ENCODE peak calls at places on chromosomes 2 and 18, in seven cellular contexts. One of them, this sample, is unnamed.
A peak's percentile ranks its signal among the peaks of the same experiment; 100 is the strongest.

GRCh38 chr2:134491796-134492441 is 226.9 kb downstream of the TMEM163 start:
- DNase-seq in body of pancreas: peak; percentile 53
- DNase-seq in fibroblast of pulmonary artery: no peak
- DNase-seq in MM.1S: no peak
- DNase-seq in BE2C: no peak
- DNase-seq in bronchial epithelial cell: peak; percentile 37
- DNase-seq in Caco-2: peak; percentile 17
- DNase-seq in this sample: peak; percentile 28

GRCh38 chr2:231682546-231683291 is 25.6 kb upstream of the PTMA start:
- DNase-seq in body of pancreas: no peak
- DNase-seq in fibroblast of pulmonary artery: no peak
- DNase-seq in MM.1S: no peak
- DNase-seq in BE2C: no peak
- DNase-seq in bronchial epithelial cell: no peak
- DNase-seq in Caco-2: no peak
- DNase-seq in this sample: no peak

GRCh38 chr18:58779514-58779913 is 85.2 kb upstream of the ZNF532 start:
- DNase-seq in body of pancreas: no peak
- DNase-seq in fibroblast of pulmonary artery: no peak
- DNase-seq in MM.1S: no peak
- DNase-seq in BE2C: no peak
- DNase-seq in bronchial epithelial cell: no peak
- DNase-seq in Caco-2: no peak
- DNase-seq in this sample: no peak

GRCh38 chr2:9739508-9739907 is 103.8 kb upstream of the TAF1B start:
- DNase-seq in body of pancreas: peak; percentile 46
- DNase-seq in fibroblast of pulmonary artery: peak; percentile 16
- DNase-seq in MM.1S: peak; percentile 15
- DNase-seq in BE2C: peak; percentile 79
- DNase-seq in bronchial epithelial cell: no peak
- DNase-seq in Caco-2: no peak
- DNase-seq in this sample: no peak

GRCh38 chr2:197868136-197868535 is 63.7 kb downstream of the PLCL1 start:
- DNase-seq in body of pancreas: no peak
- DNase-seq in fibroblast of pulmonary artery: no peak
- DNase-seq in MM.1S: no peak
- DNase-seq in BE2C: no peak
- DNase-seq in bronchial epithelial cell: no peak
- DNase-seq in Caco-2: no peak
- DNase-seq in this sample: no peak

GRCh38 chr2:192190474-192190873 is 4.3 kb downstream of the TMEFF2 start:
- DNase-seq in body of pancreas: no peak
- DNase-seq in fibroblast of pulmonary artery: peak; percentile 71
- DNase-seq in MM.1S: peak; percentile 47
- DNase-seq in BE2C: no peak
- DNase-seq in bronchial epithelial cell: peak; percentile 42
- DNase-seq in Caco-2: no peak
- DNase-seq in this sample: no peak

GRCh38 chr2:28824870-28825269 is 14.2 kb downstream of the SPDYA start:
- DNase-seq in body of pancreas: no peak
- DNase-seq in fibroblast of pulmonary artery: no peak
- DNase-seq in MM.1S: no peak
- DNase-seq in BE2C: no peak
- DNase-seq in bronchial epithelial cell: no peak
- DNase-seq in Caco-2: no peak
- DNase-seq in this sample: no peak

GRCh38 chr18:9380571-9381390 is 46.2 kb downstream of the TWSG1 start:
- DNase-seq in body of pancreas: peak; percentile 40
- DNase-seq in fibroblast of pulmonary artery: peak; percentile 32
- DNase-seq in MM.1S: no peak
- DNase-seq in BE2C: no peak
- DNase-seq in bronchial epithelial cell: no peak
- DNase-seq in Caco-2: no peak
- DNase-seq in this sample: no peak

GRCh38 chr2:73291093-73291460 is 2.3 kb downstream of the EGR4 start:
- DNase-seq in body of pancreas: peak; percentile 31
- DNase-seq in fibroblast of pulmonary artery: peak; percentile 62
- DNase-seq in MM.1S: peak; percentile 42
- DNase-seq in BE2C: no peak
- DNase-seq in bronchial epithelial cell: peak; percentile 33
- DNase-seq in Caco-2: peak; percentile 66
- DNase-seq in this sample: peak; percentile 51

GRCh38 chr18:58195278-58195721 is 151.3 kb downstream of the NEDD4L start:
- DNase-seq in body of pancreas: peak; percentile 72
- DNase-seq in fibroblast of pulmonary artery: no peak
- DNase-seq in MM.1S: no peak
- DNase-seq in BE2C: no peak
- DNase-seq in bronchial epithelial cell: peak; percentile 40
- DNase-seq in Caco-2: no peak
- DNase-seq in this sample: no peak

GRCh38 chr18:7728297-7728696 is 161.2 kb downstream of the PTPRM start:
- DNase-seq in body of pancreas: no peak
- DNase-seq in fibroblast of pulmonary artery: no peak
- DNase-seq in MM.1S: no peak
- DNase-seq in BE2C: no peak
- DNase-seq in bronchial epithelial cell: peak; percentile 30
- DNase-seq in Caco-2: peak; percentile 39
- DNase-seq in this sample: no peak

GRCh38 chr2:5035134-5035533 is 657.0 kb upstream of the SOX11 start:
- DNase-seq in body of pancreas: no peak
- DNase-seq in fibroblast of pulmonary artery: no peak
- DNase-seq in MM.1S: no peak
- DNase-seq in BE2C: no peak
- DNase-seq in bronchial epithelial cell: no peak
- DNase-seq in Caco-2: no peak
- DNase-seq in this sample: no peak

GRCh38 chr2:227849906-227850305 is 21.5 kb upstream of the DAW1 start:
- DNase-seq in body of pancreas: no peak
- DNase-seq in fibroblast of pulmonary artery: peak; percentile 38
- DNase-seq in MM.1S: no peak
- DNase-seq in BE2C: no peak
- DNase-seq in bronchial epithelial cell: peak; percentile 85
- DNase-seq in Caco-2: no peak
- DNase-seq in this sample: no peak

GRCh38 chr2:128091691-128092050 is 671 bp downstream of the UGGT1 start:
- DNase-seq in body of pancreas: no peak
- DNase-seq in fibroblast of pulmonary artery: peak; percentile 25
- DNase-seq in MM.1S: peak; percentile 41
- DNase-seq in BE2C: no peak
- DNase-seq in bronchial epithelial cell: peak; percentile 18
- DNase-seq in Caco-2: no peak
- DNase-seq in this sample: no peak

GRCh38 chr2:23107341-23107941 is 277.5 kb upstream of the KLHL29 start:
- DNase-seq in body of pancreas: no peak
- DNase-seq in fibroblast of pulmonary artery: no peak
- DNase-seq in MM.1S: no peak
- DNase-seq in BE2C: peak; percentile 27
- DNase-seq in bronchial epithelial cell: no peak
- DNase-seq in Caco-2: no peak
- DNase-seq in this sample: no peak

GRCh38 chr2:196591004-196591403 is 48.5 kb upstream of the CCDC150 start:
- DNase-seq in body of pancreas: no peak
- DNase-seq in fibroblast of pulmonary artery: no peak
- DNase-seq in MM.1S: no peak
- DNase-seq in BE2C: no peak
- DNase-seq in bronchial epithelial cell: no peak
- DNase-seq in Caco-2: no peak
- DNase-seq in this sample: no peak

GRCh38 chr2:120748741-120749140 is 13.1 kb downstream of the GLI2 start:
- DNase-seq in body of pancreas: no peak
- DNase-seq in fibroblast of pulmonary artery: no peak
- DNase-seq in MM.1S: no peak
- DNase-seq in BE2C: no peak
- DNase-seq in bronchial epithelial cell: no peak
- DNase-seq in Caco-2: no peak
- DNase-seq in this sample: no peak

GRCh38 chr2:215764441-215765048 is 248.8 kb downstream of the MREG start:
- DNase-seq in body of pancreas: no peak
- DNase-seq in fibroblast of pulmonary artery: peak; percentile 69
- DNase-seq in MM.1S: no peak
- DNase-seq in BE2C: no peak
- DNase-seq in bronchial epithelial cell: peak; percentile 94
- DNase-seq in Caco-2: no peak
- DNase-seq in this sample: no peak

GRCh38 chr18:51039138-51040112 is 9.4 kb downstream of the SMAD4 start:
- DNase-seq in body of pancreas: peak; percentile 49
- DNase-seq in fibroblast of pulmonary artery: peak; percentile 33
- DNase-seq in MM.1S: no peak
- DNase-seq in BE2C: no peak
- DNase-seq in bronchial epithelial cell: peak; percentile 18
- DNase-seq in Caco-2: no peak
- DNase-seq in this sample: no peak

GRCh38 chr2:156576005-156576404 is 139.8 kb downstream of the GPD2 start:
- DNase-seq in body of pancreas: no peak
- DNase-seq in fibroblast of pulmonary artery: no peak
- DNase-seq in MM.1S: no peak
- DNase-seq in BE2C: no peak
- DNase-seq in bronchial epithelial cell: no peak
- DNase-seq in Caco-2: no peak
- DNase-seq in this sample: no peak

GRCh38 chr2:48278590-48278989 is 251.4 kb upstream of the STON1 start:
- DNase-seq in body of pancreas: no peak
- DNase-seq in fibroblast of pulmonary artery: peak; percentile 10
- DNase-seq in MM.1S: no peak
- DNase-seq in BE2C: no peak
- DNase-seq in bronchial epithelial cell: no peak
- DNase-seq in Caco-2: no peak
- DNase-seq in this sample: no peak

GRCh38 chr2:109164739-109165221 is 35.8 kb downstream of the SH3RF3 start:
- DNase-seq in body of pancreas: no peak
- DNase-seq in fibroblast of pulmonary artery: peak; percentile 70
- DNase-seq in MM.1S: no peak
- DNase-seq in BE2C: no peak
- DNase-seq in bronchial epithelial cell: no peak
- DNase-seq in Caco-2: no peak
- DNase-seq in this sample: no peak

GRCh38 chr2:73203055-73203681 is 794 bp downstream of the NOTO start:
- DNase-seq in body of pancreas: no peak
- DNase-seq in fibroblast of pulmonary artery: peak; percentile 18
- DNase-seq in MM.1S: no peak
- DNase-seq in BE2C: no peak
- DNase-seq in bronchial epithelial cell: no peak
- DNase-seq in Caco-2: no peak
- DNase-seq in this sample: no peak

GRCh38 chr2:189252991-189253680 is 73.6 kb upstream of the COL5A2 start:
- DNase-seq in body of pancreas: no peak
- DNase-seq in fibroblast of pulmonary artery: no peak
- DNase-seq in MM.1S: no peak
- DNase-seq in BE2C: no peak
- DNase-seq in bronchial epithelial cell: no peak
- DNase-seq in Caco-2: no peak
- DNase-seq in this sample: no peak

GRCh38 chr2:111168528-111168929 is 47.8 kb downstream of the BCL2L11 start:
- DNase-seq in body of pancreas: peak; percentile 61
- DNase-seq in fibroblast of pulmonary artery: peak; percentile 59
- DNase-seq in MM.1S: no peak
- DNase-seq in BE2C: peak; percentile 23
- DNase-seq in bronchial epithelial cell: peak; percentile 84
- DNase-seq in Caco-2: no peak
- DNase-seq in this sample: peak; percentile 81

GRCh38 chr2:11364565-11364887 is 20.1 kb upstream of the ROCK2 start:
- DNase-seq in body of pancreas: no peak
- DNase-seq in fibroblast of pulmonary artery: no peak
- DNase-seq in MM.1S: no peak
- DNase-seq in BE2C: no peak
- DNase-seq in bronchial epithelial cell: no peak
- DNase-seq in Caco-2: no peak
- DNase-seq in this sample: no peak

GRCh38 chr18:50334546-50335152 is 40.2 kb upstream of the SKA1 start:
- DNase-seq in body of pancreas: no peak
- DNase-seq in fibroblast of pulmonary artery: no peak
- DNase-seq in MM.1S: peak; percentile 52
- DNase-seq in BE2C: no peak
- DNase-seq in bronchial epithelial cell: no peak
- DNase-seq in Caco-2: no peak
- DNase-seq in this sample: no peak

DNA sequence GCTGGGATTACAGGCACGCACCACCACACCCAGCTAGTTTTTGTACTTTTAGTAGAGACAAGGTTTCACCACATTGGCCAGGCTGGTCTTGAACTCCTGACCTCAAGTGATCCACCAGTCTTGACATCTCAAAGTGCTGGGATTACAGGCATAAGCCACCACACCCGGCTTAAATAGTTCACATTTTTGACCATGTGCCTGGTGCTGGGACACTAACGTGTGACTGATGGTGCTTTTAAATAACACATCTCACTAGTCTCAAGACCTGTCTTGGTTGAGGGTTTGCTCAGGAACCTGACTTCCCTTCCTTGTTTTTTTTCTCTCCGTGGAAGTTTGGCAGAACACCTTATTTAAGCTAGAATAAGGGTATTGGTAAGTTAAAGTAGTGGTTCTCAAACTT is 8.5 kb downstream of the FMNL2 start:
- DNase-seq in body of pancreas: no peak
- DNase-seq in fibroblast of pulmonary artery: no peak
- DNase-seq in MM.1S: no peak
- DNase-seq in BE2C: no peak
- DNase-seq in bronchial epithelial cell: no peak
- DNase-seq in Caco-2: no peak
- DNase-seq in this sample: no peak
- H3K4me3 ChIP-seq in body of pancreas: no peak overlapping the region
- H3K4me3 ChIP-seq in fibroblast of pulmonary artery: no peak overlapping the region
- H3K4me3 ChIP-seq in MM.1S: no peak overlapping the region
- H3K4me3 ChIP-seq in BE2C: no peak overlapping the region
- H3K4me3 ChIP-seq in bronchial epithelial cell: no peak overlapping the region
- H3K4me3 ChIP-seq in Caco-2: no peak overlapping the region
- H3K4me3 ChIP-seq in this sample: no peak overlapping the region

GRCh38 chr2:24926220-24926601 is 6.2 kb upstream of the ADCY3 start:
- DNase-seq in body of pancreas: no peak
- DNase-seq in fibroblast of pulmonary artery: no peak
- DNase-seq in MM.1S: no peak
- DNase-seq in BE2C: no peak
- DNase-seq in bronchial epithelial cell: no peak
- DNase-seq in Caco-2: no peak
- DNase-seq in this sample: no peak
- H3K4me3 ChIP-seq in body of pancreas: no peak overlapping the region
- H3K4me3 ChIP-seq in fibroblast of pulmonary artery: no peak overlapping the region
- H3K4me3 ChIP-seq in MM.1S: no peak overlapping the region
- H3K4me3 ChIP-seq in BE2C: no peak overlapping the region
- H3K4me3 ChIP-seq in bronchial epithelial cell: no peak overlapping the region
- H3K4me3 ChIP-seq in Caco-2: no peak overlapping the region
- H3K4me3 ChIP-seq in this sample: no peak overlapping the region

DNA sequence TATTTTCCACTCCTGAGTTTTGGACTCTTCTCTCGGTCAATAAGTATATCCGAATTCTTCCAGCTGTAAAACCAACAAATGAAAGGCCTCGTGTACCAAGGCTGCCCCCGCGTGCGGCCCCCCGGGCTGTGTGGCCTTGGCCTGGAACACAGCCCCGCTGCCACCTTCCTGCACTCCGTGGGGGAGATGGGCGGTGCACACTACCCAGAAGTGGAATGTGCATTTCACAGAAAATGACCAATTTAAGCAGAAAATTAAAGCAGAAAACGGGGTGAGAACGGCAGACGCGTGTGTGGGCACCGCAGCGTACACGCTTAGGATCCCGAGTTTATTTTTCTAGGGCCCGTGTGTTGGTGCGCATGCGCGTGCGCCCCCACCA is 34.4 kb upstream of the ZNF516 start:
- DNase-seq in body of pancreas: no peak
- DNase-seq in fibroblast of pulmonary artery: no peak
- DNase-seq in MM.1S: no peak
- DNase-seq in BE2C: no peak
- DNase-seq in bronchial epithelial cell: no peak
- DNase-seq in Caco-2: no peak
- DNase-seq in this sample: no peak
- H3K4me3 ChIP-seq in body of pancreas: no peak overlapping the region
- H3K4me3 ChIP-seq in fibroblast of pulmonary artery: peak overlapping the region; percentile 48
- H3K4me3 ChIP-seq in MM.1S: no peak overlapping the region
- H3K4me3 ChIP-seq in BE2C: no peak overlapping the region
- H3K4me3 ChIP-seq in bronchial epithelial cell: no peak overlapping the region
- H3K4me3 ChIP-seq in Caco-2: no peak overlapping the region
- H3K4me3 ChIP-seq in this sample: no peak overlapping the region

GRCh38 chr2:30487603-30488002 is 40.6 kb downstream of the LCLAT1 start:
- DNase-seq in body of pancreas: no peak
- DNase-seq in fibroblast of pulmonary artery: no peak
- DNase-seq in MM.1S: no peak
- DNase-seq in BE2C: no peak
- DNase-seq in bronchial epithelial cell: no peak
- DNase-seq in Caco-2: no peak
- DNase-seq in this sample: no peak
- H3K4me3 ChIP-seq in body of pancreas: no peak overlapping the region
- H3K4me3 ChIP-seq in fibroblast of pulmonary artery: no peak overlapping the region
- H3K4me3 ChIP-seq in MM.1S: no peak overlapping the region
- H3K4me3 ChIP-seq in BE2C: no peak overlapping the region
- H3K4me3 ChIP-seq in bronchial epithelial cell: no peak overlapping the region
- H3K4me3 ChIP-seq in Caco-2: no peak overlapping the region
- H3K4me3 ChIP-seq in this sample: no peak overlapping the region